ENCODE peak calls at places on chromosomes 16 and 17, in six cellular contexts. One of them, this sample, is unnamed.
A peak's percentile ranks its signal among the peaks of the same experiment; 100 is the strongest.

GRCh38 chr17:29613371-29613837 is 9.3 kb downstream of the CORO6 start:
- DNase-seq in right lobe of liver: peak; percentile 93
- DNase-seq in PC-9: no peak
- DNase-seq in pancreas: peak; percentile 93
- DNase-seq in heart left ventricle: peak; percentile 98
- DNase-seq in A673: no peak
- DNase-seq in this sample: peak; percentile 95

GRCh38 chr16:58464047-58464915 is 35.7 kb upstream of the NDRG4 start:
- DNase-seq in pancreas: no peak
- DNase-seq in heart left ventricle: no peak
- DNase-seq in right lobe of liver: no peak
- DNase-seq in PC-9: no peak
- DNase-seq in A673: peak; percentile 25
- DNase-seq in this sample: no peak

GRCh38 chr17:63991611-63992010 is 6.5 kb upstream of the PRR29 start:
- DNase-seq in right lobe of liver: peak; percentile 48
- DNase-seq in heart left ventricle: peak; percentile 26
- DNase-seq in PC-9: no peak
- DNase-seq in A673: no peak
- DNase-seq in pancreas: no peak
- DNase-seq in this sample: peak; percentile 33

GRCh38 chr17:79836952-79837887 is 2.0 kb downstream of the CBX4 start:
- DNase-seq in heart left ventricle: peak; percentile 78
- DNase-seq in right lobe of liver: peak; percentile 96
- DNase-seq in pancreas: peak; percentile 98
- DNase-seq in PC-9: peak; percentile 85
- DNase-seq in A673: peak; percentile 88
- DNase-seq in this sample: peak; percentile 95

GRCh38 chr16:50611332-50611934 is 63.2 kb downstream of the NKD1 start:
- DNase-seq in PC-9: no peak
- DNase-seq in A673: no peak
- DNase-seq in right lobe of liver: no peak
- DNase-seq in heart left ventricle: no peak
- DNase-seq in pancreas: peak; percentile 28
- DNase-seq in this sample: no peak

GRCh38 chr16:11557811-11558210 is 28.9 kb downstream of the LITAF start:
- DNase-seq in A673: no peak
- DNase-seq in heart left ventricle: no peak
- DNase-seq in right lobe of liver: peak; percentile 25
- DNase-seq in PC-9: no peak
- DNase-seq in pancreas: no peak
- DNase-seq in this sample: no peak

GRCh38 chr16:23145608-23146007 is 3.6 kb downstream of the USP31 start:
- DNase-seq in right lobe of liver: no peak
- DNase-seq in A673: peak; percentile 69
- DNase-seq in pancreas: no peak
- DNase-seq in PC-9: peak; percentile 63
- DNase-seq in heart left ventricle: no peak
- DNase-seq in this sample: no peak

GRCh38 chr16:9099131-9099625 is 7.7 kb downstream of the HAPSTR1 start:
- DNase-seq in heart left ventricle: no peak
- DNase-seq in pancreas: no peak
- DNase-seq in A673: no peak
- DNase-seq in right lobe of liver: peak; percentile 34
- DNase-seq in PC-9: peak; percentile 70
- DNase-seq in this sample: peak; percentile 70

GRCh38 chr16:59848314-59848713 is 1114.2 kb upstream of the GOT2 start:
- DNase-seq in pancreas: no peak
- DNase-seq in right lobe of liver: no peak
- DNase-seq in heart left ventricle: no peak
- DNase-seq in A673: no peak
- DNase-seq in PC-9: no peak
- DNase-seq in this sample: no peak

GRCh38 chr17:42743595-42744282 is 1.1 kb downstream of the EZH1 start:
- DNase-seq in PC-9: no peak
- DNase-seq in heart left ventricle: no peak
- DNase-seq in right lobe of liver: no peak
- DNase-seq in A673: peak; percentile 3
- DNase-seq in pancreas: no peak
- DNase-seq in this sample: no peak

GRCh38 chr17:77182205-77182604 is 41.4 kb downstream of the SEC14L1 start:
- DNase-seq in A673: peak; percentile 74
- DNase-seq in pancreas: no peak
- DNase-seq in PC-9: no peak
- DNase-seq in heart left ventricle: no peak
- DNase-seq in right lobe of liver: no peak
- DNase-seq in this sample: no peak

GRCh38 chr16:85178596-85178995 is 66.3 kb upstream of the CIBAR2 start:
- DNase-seq in A673: no peak
- DNase-seq in PC-9: no peak
- DNase-seq in pancreas: peak; percentile 53
- DNase-seq in heart left ventricle: no peak
- DNase-seq in right lobe of liver: peak; percentile 27
- DNase-seq in this sample: no peak

GRCh38 chr17:64676763-64677162 is 14.7 kb upstream of the SMURF2 start:
- DNase-seq in right lobe of liver: no peak
- DNase-seq in A673: no peak
- DNase-seq in pancreas: no peak
- DNase-seq in PC-9: no peak
- DNase-seq in heart left ventricle: no peak
- DNase-seq in this sample: no peak

GRCh38 chr17:74330446-74330845 is 4.4 kb downstream of the KIF19 start:
- DNase-seq in pancreas: no peak
- DNase-seq in right lobe of liver: no peak
- DNase-seq in heart left ventricle: no peak
- DNase-seq in PC-9: no peak
- DNase-seq in A673: no peak
- DNase-seq in this sample: no peak

GRCh38 chr17:74935585-74936469 is at the start of gene OTOP3:
- DNase-seq in heart left ventricle: peak; percentile 40
- DNase-seq in PC-9: no peak
- DNase-seq in A673: no peak
- DNase-seq in right lobe of liver: peak; percentile 46
- DNase-seq in pancreas: no peak
- DNase-seq in this sample: no peak

GRCh38 chr16:54075446-54075845 is 211.1 kb downstream of the IRX3 start:
- DNase-seq in pancreas: no peak
- DNase-seq in PC-9: no peak
- DNase-seq in A673: no peak
- DNase-seq in heart left ventricle: no peak
- DNase-seq in right lobe of liver: no peak
- DNase-seq in this sample: no peak

GRCh38 chr16:54077412-54077821 is 209.2 kb downstream of the IRX3 start:
- DNase-seq in right lobe of liver: no peak
- DNase-seq in heart left ventricle: no peak
- DNase-seq in pancreas: no peak
- DNase-seq in A673: no peak
- DNase-seq in PC-9: peak; percentile 73
- DNase-seq in this sample: no peak

GRCh38 chr16:54072237-54072636 is 214.3 kb downstream of the IRX3 start:
- DNase-seq in A673: no peak
- DNase-seq in pancreas: no peak
- DNase-seq in right lobe of liver: no peak
- DNase-seq in heart left ventricle: no peak
- DNase-seq in PC-9: no peak
- DNase-seq in this sample: no peak

GRCh38 chr16:54073356-54073755 is 213.2 kb downstream of the IRX3 start:
- DNase-seq in A673: no peak
- DNase-seq in pancreas: no peak
- DNase-seq in heart left ventricle: no peak
- DNase-seq in PC-9: no peak
- DNase-seq in right lobe of liver: no peak
- DNase-seq in this sample: no peak

GRCh38 chr16:54076006-54076504 is 210.5 kb downstream of the IRX3 start:
- DNase-seq in PC-9: no peak
- DNase-seq in heart left ventricle: no peak
- DNase-seq in pancreas: no peak
- DNase-seq in right lobe of liver: no peak
- DNase-seq in A673: no peak
- DNase-seq in this sample: no peak
- H3K4me3 ChIP-seq in PC-9: no peak overlapping the region
- H3K4me3 ChIP-seq in heart left ventricle: no peak overlapping the region
- H3K4me3 ChIP-seq in pancreas: no peak overlapping the region
- H3K4me3 ChIP-seq in right lobe of liver: no peak overlapping the region
- H3K4me3 ChIP-seq in A673: no peak overlapping the region
- H3K4me3 ChIP-seq in this sample: no peak overlapping the region

GRCh38 chr17:59371426-59372099 is 40.1 kb downstream of the YPEL2 start:
- DNase-seq in right lobe of liver: no peak
- DNase-seq in PC-9: peak; percentile 54
- DNase-seq in heart left ventricle: peak; percentile 71
- DNase-seq in A673: no peak
- DNase-seq in pancreas: no peak
- DNase-seq in this sample: no peak

GRCh38 chr17:59370580-59371299 is 39.3 kb downstream of the YPEL2 start:
- DNase-seq in A673: no peak
- DNase-seq in PC-9: no peak
- DNase-seq in pancreas: no peak
- DNase-seq in right lobe of liver: no peak
- DNase-seq in heart left ventricle: no peak
- DNase-seq in this sample: no peak

GRCh38 chr17:59372138-59372751 is 40.8 kb downstream of the YPEL2 start:
- DNase-seq in pancreas: no peak
- DNase-seq in A673: no peak
- DNase-seq in PC-9: peak; percentile 68
- DNase-seq in heart left ventricle: no peak
- DNase-seq in right lobe of liver: no peak
- DNase-seq in this sample: no peak

GRCh38 chr17:59375858-59376257 is 44.4 kb downstream of the YPEL2 start:
- DNase-seq in PC-9: no peak
- DNase-seq in right lobe of liver: no peak
- DNase-seq in pancreas: no peak
- DNase-seq in A673: no peak
- DNase-seq in heart left ventricle: no peak
- DNase-seq in this sample: no peak

DNA sequence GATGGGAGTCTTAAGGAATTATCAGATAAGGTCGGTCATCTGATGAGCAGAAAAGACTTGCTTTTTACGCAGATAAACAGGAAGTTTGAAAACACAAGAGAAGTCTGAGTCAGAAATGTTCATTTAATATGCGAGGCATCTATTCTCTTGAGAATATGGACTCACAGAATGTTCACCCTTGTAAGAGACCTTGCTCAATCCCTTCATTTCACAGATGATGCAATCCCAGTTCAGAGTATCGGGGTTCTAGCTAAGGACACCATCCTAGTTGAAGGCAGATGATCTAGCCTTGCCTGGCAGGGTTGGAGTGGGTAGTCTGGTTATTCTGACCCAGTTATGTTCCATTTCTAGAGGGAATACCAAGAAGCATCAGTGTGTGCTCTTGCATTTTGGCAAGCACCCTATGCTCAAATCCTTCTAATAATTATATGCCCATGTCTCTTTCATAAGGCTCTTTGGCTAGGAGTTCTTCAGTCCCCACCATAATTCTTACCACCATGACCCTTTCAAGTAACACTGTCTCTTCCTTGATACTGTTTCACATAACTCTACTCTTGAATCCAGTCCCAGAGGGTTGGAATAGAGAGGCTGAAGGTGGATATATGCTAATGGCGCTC is 42.5 kb downstream of the YPEL2 start:
- DNase-seq in A673: peak; percentile 57
- DNase-seq in heart left ventricle: no peak
- DNase-seq in pancreas: no peak
- DNase-seq in right lobe of liver: no peak
- DNase-seq in PC-9: no peak
- DNase-seq in this sample: no peak
- H3K4me1 ChIP-seq in A673: peaks cover 14% of the 10 kb centered on the region
- H3K4me1 ChIP-seq in heart left ventricle: peaks cover 98% of the 10 kb centered on the region
- H3K4me1 ChIP-seq in pancreas: peaks cover 39% of the 10 kb centered on the region
- H3K4me1 ChIP-seq in right lobe of liver: peaks cover 16% of the 10 kb centered on the region
- H3K4me1 ChIP-seq in PC-9: peaks cover 25% of the 10 kb centered on the region
- H3K4me1 ChIP-seq in this sample: peaks cover 81% of the 10 kb centered on the region

DNA sequence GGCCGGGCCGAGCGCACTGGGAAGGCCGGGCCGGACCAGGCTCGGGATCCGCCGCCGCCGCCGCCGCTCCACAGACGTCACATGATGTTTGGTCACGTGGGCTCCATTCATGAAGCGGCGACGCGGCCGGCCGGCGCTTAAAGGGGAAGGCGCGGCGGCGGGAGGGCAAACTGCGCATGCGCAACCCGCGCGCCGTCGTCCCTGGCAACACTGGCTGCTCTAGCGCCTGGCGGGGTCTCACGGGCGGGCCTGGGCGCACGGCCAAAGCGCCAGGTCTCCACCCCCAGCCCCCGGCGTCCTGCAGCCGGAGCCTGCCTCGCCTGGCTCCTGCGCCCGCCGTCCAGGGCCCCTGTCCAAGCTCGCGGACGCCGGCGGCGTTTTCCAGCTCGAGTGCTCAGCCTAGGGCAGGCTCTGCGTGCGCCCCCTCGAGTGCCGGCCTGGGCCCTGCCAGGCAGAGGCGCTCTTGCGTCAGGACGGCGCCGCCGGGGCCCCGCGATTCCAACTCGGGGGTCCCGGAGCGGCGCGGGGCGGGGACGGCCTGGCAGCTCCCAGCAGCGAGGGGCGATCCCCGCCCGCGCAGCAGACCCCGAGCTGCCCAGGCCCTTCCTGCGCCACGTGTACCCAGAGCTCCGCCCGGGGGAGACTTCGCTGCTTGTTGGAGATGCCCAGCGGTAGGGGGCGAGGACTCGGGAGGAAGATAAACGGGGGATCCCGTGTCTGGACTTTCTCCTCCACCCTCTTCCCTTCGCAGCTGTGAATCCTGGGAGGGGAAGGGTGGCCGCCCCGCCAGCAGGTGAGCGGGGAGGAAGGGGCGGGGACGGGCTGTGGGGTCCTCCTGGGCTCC is at the start of gene MAFG:
- DNase-seq in heart left ventricle: peak; percentile 96
- DNase-seq in right lobe of liver: peak; percentile 93
- DNase-seq in PC-9: peak; percentile 70
- DNase-seq in pancreas: peak; percentile 97
- DNase-seq in A673: peak; percentile 97
- DNase-seq in this sample: peak; percentile 95
- TF ChIP-seq CTCF in heart left ventricle: no peak
- TF ChIP-seq CTCF in right lobe of liver: peak; percentile 19
- TF ChIP-seq CTCF in PC-9: no peak
- TF ChIP-seq CTCF in pancreas: no peak
- TF ChIP-seq CTCF in A673: peak; percentile 55
- TF ChIP-seq CTCF in this sample: peak; percentile 32

DNA sequence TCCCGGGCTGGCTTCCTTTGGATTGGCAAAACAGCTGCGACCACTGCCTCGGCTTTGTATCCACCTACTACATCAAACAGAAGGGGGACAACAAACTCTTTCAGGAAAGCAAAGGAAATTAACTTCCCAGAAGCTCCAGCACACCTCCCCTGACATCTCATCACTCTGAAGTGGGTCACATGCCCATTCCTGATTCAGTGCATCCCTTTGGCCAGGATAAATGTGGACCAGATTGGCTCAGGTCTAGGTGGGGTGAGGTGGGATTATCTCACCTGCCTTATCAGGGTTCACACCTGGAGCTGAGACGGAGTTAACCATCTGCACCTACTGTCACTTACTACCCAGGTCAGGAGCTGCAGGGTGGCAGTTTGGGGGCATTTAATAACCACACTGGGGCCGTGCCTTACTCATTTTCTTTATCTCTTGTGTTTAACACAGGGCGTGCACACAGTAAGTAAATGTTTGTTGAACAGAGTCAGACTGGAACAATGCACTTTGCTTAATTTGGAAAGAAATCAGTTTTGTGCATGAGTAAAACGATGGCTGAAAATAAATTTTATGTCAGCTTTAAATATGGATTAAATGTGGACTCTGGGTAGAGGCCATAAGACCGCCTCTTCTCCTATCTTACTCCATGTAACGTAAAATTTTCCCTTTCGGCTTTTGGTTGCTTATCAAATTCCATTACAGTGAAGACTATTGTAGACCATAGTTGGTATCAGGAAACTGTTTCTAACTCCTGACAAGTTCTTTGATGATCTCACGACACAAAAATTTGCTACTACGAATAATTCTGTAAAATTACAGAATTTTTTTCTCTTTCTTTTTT is 36.0 kb downstream of the IQCK start:
- DNase-seq in heart left ventricle: no peak
- DNase-seq in PC-9: peak; percentile 91
- DNase-seq in A673: no peak
- DNase-seq in pancreas: no peak
- DNase-seq in right lobe of liver: no peak
- DNase-seq in this sample: no peak
- H3K4me3 ChIP-seq in heart left ventricle: no peak overlapping the region
- H3K4me3 ChIP-seq in PC-9: no peak overlapping the region
- H3K4me3 ChIP-seq in A673: no peak overlapping the region
- H3K4me3 ChIP-seq in pancreas: no peak overlapping the region
- H3K4me3 ChIP-seq in right lobe of liver: no peak overlapping the region
- H3K4me3 ChIP-seq in this sample: no peak overlapping the region

This sample was measured in upper lobe of right lung.